ENCODE peak calls at places on chromosomes 11 and 22, in five cellular contexts. O is AG04449; V is nephron progenitor cell; M is sigmoid colon; L is CD8-positive, alpha-beta T cell. Z is an unnamed sample.

GRCh38 chr11:46238078-46238966 is 39.1 kb upstream of the CREB3L1 start:
- DNase-seq in V (peak; percentile 77), L (peak; percentile 54), O (no peak), M (peak; percentile 89), Z (peak; percentile 47)

GRCh38 chr11:15897211-15897960 is 459.0 kb downstream of the SOX6 start:
- DNase-seq in V (no peak), M (no peak), O (no peak), L (no peak), Z (no peak)

GRCh38 chr11:2434506-2435255 is 9.6 kb downstream of the TRPM5 start:
- DNase-seq in O (no peak), L (no peak), M (no peak), V (no peak), Z (peak; percentile 4)

GRCh38 chr22:28989035-28989464 is 72.6 kb downstream of the C22orf31 start:
- DNase-seq in L (no peak), O (no peak), M (no peak), V (no peak), Z (no peak)

GRCh38 chr11:91435694-91436375 is 788.8 kb upstream of the FAT3 start:
- DNase-seq in V (no peak), O (no peak), L (no peak), M (no peak), Z (no peak)

GRCh38 chr11:125070699-125071254 is 7.7 kb downstream of the SLC37A2 start:
- DNase-seq in V (no peak), L (no peak), M (peak; percentile 86), O (no peak), Z (no peak)

GRCh38 chr11:45233121-45233803 is 52.9 kb downstream of the SYT13 start:
- DNase-seq in M (peak; percentile 86), V (peak; percentile 83), O (no peak), L (peak; percentile 57), Z (peak; percentile 46)

GRCh38 chr11:119421351-119421750 is 1.6 kb downstream of the THY1 start:
- DNase-seq in O (no peak), L (no peak), M (no peak), V (no peak), Z (no peak)

GRCh38 chr11:1303196-1303821 is 6.1 kb downstream of the TOLLIP start:
- DNase-seq in O (no peak), V (no peak), L (peak; percentile 8), M (no peak), Z (no peak)

GRCh38 chr22:28563636-28564035 is 116.0 kb downstream of the TTC28 start:
- DNase-seq in L (no peak), V (no peak), M (no peak), O (no peak), Z (no peak)

GRCh38 chr11:33344611-33345010 is 87.4 kb downstream of the HIPK3 start:
- DNase-seq in L (no peak), V (no peak), O (no peak), M (no peak), Z (no peak)

GRCh38 chr11:23976369-23976768 is 520.5 kb upstream of the LUZP2 start:
- DNase-seq in M (no peak), O (no peak), L (no peak), V (no peak), Z (no peak)

GRCh38 chr22:24054356-24054755 is 43.3 kb downstream of the CABIN1 start:
- DNase-seq in O (peak; percentile 38), M (no peak), L (no peak), V (no peak), Z (no peak)

GRCh38 chr22:48741540-48741939 is 1086.1 kb downstream of the BRD1 start:
- DNase-seq in M (no peak), O (no peak), V (no peak), L (no peak), Z (no peak)

GRCh38 chr22:25068701-25069100 is 116.2 kb downstream of the KIAA1671 start:
- DNase-seq in L (peak; percentile 33), M (no peak), V (no peak), O (no peak), Z (no peak)

GRCh38 chr11:9950462-9950861 is 286.6 kb downstream of the SWAP70 start:
- DNase-seq in V (no peak), M (no peak), L (no peak), O (no peak), Z (no peak)

GRCh38 chr11:102240502-102240901 is 76.8 kb upstream of the BIRC3 start:
- DNase-seq in O (peak; percentile 67), V (no peak), L (no peak), M (no peak), Z (no peak)

GRCh38 chr22:43580351-43580750 is 168.5 kb downstream of the MPPED1 start:
- DNase-seq in V (no peak), L (no peak), O (no peak), M (no peak), Z (no peak)

GRCh38 chr11:20278727-20279126 is 84.8 kb upstream of the HTATIP2 start:
- DNase-seq in L (no peak), O (no peak), M (no peak), V (no peak), Z (no peak)

GRCh38 chr11:14902650-14903350 is 10.8 kb upstream of the CYP2R1 start:
- DNase-seq in O (no peak), M (no peak), L (no peak), V (no peak), Z (no peak)

GRCh38 chr11:57214494-57214893 is 22.6 kb downstream of the APLNR start:
- DNase-seq in L (no peak), V (no peak), M (no peak), O (peak; percentile 49), Z (no peak)

DNA sequence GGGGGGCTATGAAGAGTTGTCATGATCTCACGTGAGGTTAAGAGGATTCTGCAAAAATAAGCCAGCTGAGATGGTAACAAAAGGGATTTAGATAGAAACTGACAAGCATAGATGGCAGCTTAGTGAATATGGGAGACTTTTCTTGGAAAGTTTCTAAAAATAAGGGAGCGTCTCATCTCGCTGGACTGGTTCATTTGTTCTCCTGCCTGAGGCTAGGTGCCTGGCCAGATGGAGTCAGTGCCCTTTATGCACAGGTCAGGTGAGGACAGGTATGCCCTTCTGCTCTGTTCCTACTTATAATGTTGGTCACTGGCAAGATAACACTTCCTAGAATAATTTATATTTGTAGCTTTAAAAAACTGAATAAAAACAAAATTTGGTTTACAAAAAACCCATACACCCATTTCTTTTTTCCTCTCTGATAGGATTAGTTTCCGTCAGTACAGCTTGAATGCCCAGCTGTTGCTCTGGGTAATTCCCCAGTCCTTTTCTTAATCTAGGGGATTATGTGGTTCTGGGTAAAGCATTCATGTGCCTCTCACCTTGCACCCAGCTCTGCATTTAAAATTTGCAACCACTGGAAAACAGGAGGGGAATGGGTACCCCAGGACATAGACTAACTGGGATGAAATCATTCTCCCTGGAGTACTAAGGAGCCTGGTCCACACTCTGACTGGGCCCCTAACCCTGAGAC is 90.0 kb downstream of the AMOTL1 start:
- DNase-seq in O (no peak), M (no peak), V (no peak), L (no peak), Z (no peak)
- TF ChIP-seq CTCF in O (no peak), M (no peak), V (no peak), L (no peak), Z (no peak)

GRCh38 chr22:19679476-19680099 is 34.7 kb upstream of the SEPTIN5 start:
- DNase-seq in L (peak; percentile 49), M (peak; percentile 75), O (no peak), V (peak; percentile 60), Z (no peak)
- TF ChIP-seq CTCF in L (peak; percentile 83), M (peak; percentile 35), O (peak; percentile 62), V (peak; percentile 61), Z (no peak)

DNA sequence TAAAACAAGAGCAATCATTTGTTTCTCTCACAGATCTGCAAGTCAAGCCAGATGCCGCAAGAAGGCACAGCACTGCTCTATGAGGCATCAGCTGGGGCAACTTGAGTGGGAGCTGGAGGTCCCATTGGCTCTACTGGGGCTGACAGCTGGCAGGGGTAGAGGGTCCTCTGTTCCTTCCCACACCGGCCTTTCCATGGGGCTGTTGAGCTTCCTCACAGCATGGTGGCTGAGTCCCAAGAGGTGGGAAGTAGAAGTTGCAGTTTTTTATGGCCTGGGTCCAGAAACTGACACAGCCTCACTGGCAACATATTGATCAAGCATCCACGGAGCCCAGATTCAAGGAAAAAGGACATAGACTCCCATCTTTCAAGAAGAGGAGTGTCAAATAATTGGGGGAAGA is 34.4 kb downstream of the RPL3 start:
- DNase-seq in L (no peak), M (no peak), V (no peak), O (no peak), Z (no peak)
- TF ChIP-seq CTCF in L (no peak), M (no peak), V (no peak), O (no peak), Z (no peak)

DNA sequence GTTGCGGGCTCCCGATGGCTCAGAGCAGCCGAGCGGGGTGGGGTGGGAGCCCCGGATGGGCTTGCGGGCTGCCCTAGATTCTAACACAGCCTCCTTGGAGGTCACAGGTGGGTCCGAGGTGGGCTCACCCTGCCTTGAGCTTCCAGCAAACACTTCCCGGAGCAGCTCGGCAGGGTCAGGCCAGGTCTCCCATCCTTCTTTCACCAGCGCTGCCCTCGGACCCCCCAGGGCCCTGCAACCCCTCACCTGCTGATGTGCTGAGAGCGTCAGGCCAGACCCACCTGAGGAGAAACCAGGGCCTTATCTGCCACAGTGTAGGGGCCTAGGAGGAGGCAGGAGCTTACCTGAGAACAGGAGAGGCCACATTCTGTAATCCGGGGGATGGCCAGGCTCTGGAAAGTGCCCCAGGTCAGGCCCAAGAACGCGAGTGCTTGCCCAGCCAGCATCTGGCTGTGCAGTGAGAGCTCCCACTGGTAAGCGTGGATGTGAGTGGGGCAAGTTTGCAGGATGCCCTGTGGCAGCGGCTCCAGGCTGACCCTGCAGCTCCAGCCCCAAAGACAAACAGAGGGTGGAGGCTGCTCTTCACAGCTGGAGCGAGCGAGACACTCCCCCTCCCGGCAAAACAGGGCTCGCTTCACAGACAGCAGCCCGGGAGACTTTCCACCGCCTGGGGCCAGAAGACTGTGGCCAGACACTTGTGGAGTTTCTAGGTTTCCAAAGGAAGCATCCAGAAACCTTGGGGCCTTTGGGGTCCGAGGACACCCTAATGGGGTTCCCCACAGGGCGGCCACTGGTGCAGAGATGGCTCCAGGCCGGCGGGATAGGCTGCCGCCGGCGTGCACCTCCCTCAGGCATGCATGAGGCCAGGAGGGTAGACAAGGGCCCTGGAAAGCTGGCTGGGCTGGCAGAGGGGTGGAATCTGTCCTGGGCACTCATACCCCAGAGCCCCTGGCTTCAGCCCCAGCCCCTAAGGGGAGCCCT is at the start of gene IL17REL:
- DNase-seq in O (no peak), L (no peak), M (peak; percentile 55), V (peak; percentile 44), Z (no peak)
- TF ChIP-seq CTCF in O (peak; percentile 21), L (no peak), M (no peak), V (no peak), Z (no peak)

GRCh38 chr11:107683807-107684206 is 28.0 kb downstream of the SLN start:
- DNase-seq in M (no peak), L (no peak), V (no peak), O (no peak), Z (no peak)
- TF ChIP-seq CTCF in M (no peak), L (no peak), V (peak; percentile 41), O (peak; percentile 27), Z (no peak)

GRCh38 chr22:46827072-46827780 is 64.8 kb downstream of the TBC1D22A start:
- DNase-seq in O (no peak), L (no peak), M (no peak), V (peak; percentile 39), Z (no peak)
- TF ChIP-seq CTCF in O (no peak), L (no peak), M (no peak), V (peak; percentile 26), Z (no peak)

GRCh38 chr22:46111645-46112306 is 38.5 kb upstream of the PPARA start:
- DNase-seq in L (no peak), O (no peak), V (peak; percentile 56), M (no peak), Z (no peak)
- TF ChIP-seq CTCF in L (no peak), O (no peak), V (no peak), M (no peak), Z (no peak)

GRCh38 chr11:3882671-3883070 is 27.2 kb downstream of the STIM1 start:
- DNase-seq in M (no peak), V (no peak), L (no peak), O (no peak), Z (no peak)
- TF ChIP-seq CTCF in M (no peak), V (no peak), L (peak; percentile 37), O (no peak), Z (no peak)